ENCODE peak calls at places on chromosomes 7 and 10, in ten cellular contexts. V, Q, W, P, Y, T, K, Z, C and D are unnamed samples.
A peak's percentile ranks its signal among the peaks of the same experiment; 100 is the strongest.

GRCh38 chr10:25869067-25869591 is 64.9 kb upstream of the MYO3A start:
- DNase-seq in V (no peak), Q (no peak), W (no peak), P (no peak), Y (no peak), T (no peak), K (no peak), Z (no peak), C (no peak), D (no peak)

GRCh38 chr10:80599424-80599847 is 61.7 kb downstream of the SH2D4B start:
- DNase-seq in V (no peak), Q (peak; percentile 63), W (peak; percentile 54), P (peak; percentile 81), Y (peak; percentile 67), T (no peak), K (peak; percentile 76), Z (peak; percentile 7), C (peak; percentile 47), D (peak; percentile 30)

GRCh38 chr7:98200364-98200763 is 10.9 kb upstream of the BHLHA15 start:
- DNase-seq in V (no peak), Q (no peak), W (no peak), P (no peak), Y (no peak), T (no peak), K (no peak), Z (no peak), C (no peak), D (no peak)

GRCh38 chr7:149500910-149501309 is 3.3 kb upstream of the ZNF746 start:
- DNase-seq in V (no peak), Q (no peak), W (no peak), P (no peak), Y (no peak), T (no peak), K (peak; percentile 86), Z (no peak), C (no peak), D (no peak)

GRCh38 chr10:100997364-100998182 is 2.0 kb upstream of the LZTS2 start:
- DNase-seq in V (peak; percentile 70), Q (peak; percentile 76), W (peak; percentile 84), P (peak; percentile 83), Y (peak; percentile 85), T (peak; percentile 84), K (peak; percentile 86), Z (peak; percentile 57), C (peak; percentile 87), D (peak; percentile 88)

GRCh38 chr10:99560277-99561126 is 27.8 kb downstream of the NKX2-3 start:
- DNase-seq in V (peak; percentile 59), Q (peak; percentile 76), W (peak; percentile 68), P (peak; percentile 67), Y (peak; percentile 70), T (peak; percentile 42), K (peak; percentile 69), Z (peak; percentile 22), C (no peak), D (peak; percentile 59)

GRCh38 chr7:111832159-111832558 is 269.9 kb upstream of the IMMP2L start:
- DNase-seq in V (no peak), Q (no peak), W (no peak), P (no peak), Y (no peak), T (no peak), K (peak; percentile 27), Z (no peak), C (no peak), D (no peak)

GRCh38 chr10:34018129-34018528 is 683.7 kb upstream of the NRP1 start:
- DNase-seq in V (no peak), Q (no peak), W (no peak), P (no peak), Y (peak; percentile 25), T (no peak), K (peak; percentile 12), Z (peak; percentile 21), C (no peak), D (no peak)

GRCh38 chr10:38600696-38601095 is 506.6 kb downstream of the ZNF37A start:
- DNase-seq in V (no peak), Q (no peak), W (no peak), P (no peak), Y (no peak), T (no peak), K (no peak), Z (no peak), C (no peak), D (no peak)

GRCh38 chr10:22690614-22691431 is 23.6 kb downstream of the PIP4K2A start:
- DNase-seq in V (no peak), Q (no peak), W (no peak), P (no peak), Y (no peak), T (no peak), K (peak; percentile 78), Z (peak; percentile 16), C (no peak), D (no peak)

GRCh38 chr10:62153191-62153590 is 115.5 kb downstream of the RTKN2 start:
- DNase-seq in V (no peak), Q (no peak), W (no peak), P (no peak), Y (no peak), T (no peak), K (peak; percentile 80), Z (peak; percentile 51), C (no peak), D (no peak)

GRCh38 chr10:127971973-127972615 is 65.2 kb downstream of the PTPRE start:
- DNase-seq in V (no peak), Q (no peak), W (peak; percentile 34), P (no peak), Y (no peak), T (no peak), K (peak; percentile 42), Z (no peak), C (no peak), D (no peak)

GRCh38 chr10:3990307-3990706 is 205.3 kb upstream of the KLF6 start:
- DNase-seq in V (no peak), Q (no peak), W (no peak), P (no peak), Y (no peak), T (no peak), K (no peak), Z (no peak), C (no peak), D (no peak)

GRCh38 chr7:19079066-19079465 is 38.4 kb downstream of the TWIST1 start:
- DNase-seq in V (no peak), Q (no peak), W (no peak), P (no peak), Y (no peak), T (no peak), K (peak; percentile 44), Z (peak; percentile 37), C (no peak), D (no peak)

GRCh38 chr7:129574487-129574886 is 37.0 kb upstream of the NRF1 start:
- DNase-seq in V (no peak), Q (no peak), W (no peak), P (no peak), Y (peak; percentile 48), T (no peak), K (peak; percentile 76), Z (peak; percentile 88), C (no peak), D (no peak)

GRCh38 chr7:150927954-150928340 is 50.2 kb downstream of the KCNH2 start:
- DNase-seq in V (no peak), Q (no peak), W (no peak), P (peak; percentile 78), Y (peak; percentile 27), T (no peak), K (peak; percentile 32), Z (no peak), C (no peak), D (no peak)

GRCh38 chr10:118581340-118581739 is 14.1 kb downstream of the PRLHR start:
- DNase-seq in V (no peak), Q (no peak), W (no peak), P (no peak), Y (no peak), T (no peak), K (no peak), Z (no peak), C (no peak), D (no peak)

DNA sequence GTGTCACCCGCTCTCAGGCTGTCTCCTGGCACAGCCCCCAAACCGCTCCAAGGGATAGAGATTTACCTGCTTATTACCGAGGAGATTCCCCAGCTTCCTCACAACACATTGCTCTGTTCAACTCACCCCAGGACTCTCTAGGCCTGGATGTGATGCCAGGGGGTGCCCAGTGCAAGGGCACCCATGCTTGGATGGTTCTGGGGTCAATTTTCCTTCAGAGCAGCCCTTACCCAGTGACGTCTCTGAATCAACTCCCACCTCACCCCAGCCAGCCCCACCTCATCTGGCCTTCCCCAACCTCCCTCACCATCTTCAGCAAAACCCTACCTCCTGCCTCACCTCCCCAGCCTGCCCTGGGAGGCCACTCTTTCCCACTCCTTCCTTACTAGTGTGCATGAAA is 951.6 kb upstream of the ZNF722 start:
- DNase-seq in V (no peak), Q (no peak), W (no peak), P (no peak), Y (no peak), T (no peak), K (no peak), Z (no peak), C (no peak), D (no peak)
- H3K9me3 ChIP-seq in V (no peaks in the 10 kb centered on the region), Q (no peaks in the 10 kb centered on the region), W (no peaks in the 10 kb centered on the region), P (no peaks in the 10 kb centered on the region), Y (peaks cover 3% of the 10 kb centered on the region), T (peaks cover 29% of the 10 kb centered on the region), K (no peaks in the 10 kb centered on the region), Z (no peaks in the 10 kb centered on the region), C (no peaks in the 10 kb centered on the region), D (no peaks in the 10 kb centered on the region)

DNA sequence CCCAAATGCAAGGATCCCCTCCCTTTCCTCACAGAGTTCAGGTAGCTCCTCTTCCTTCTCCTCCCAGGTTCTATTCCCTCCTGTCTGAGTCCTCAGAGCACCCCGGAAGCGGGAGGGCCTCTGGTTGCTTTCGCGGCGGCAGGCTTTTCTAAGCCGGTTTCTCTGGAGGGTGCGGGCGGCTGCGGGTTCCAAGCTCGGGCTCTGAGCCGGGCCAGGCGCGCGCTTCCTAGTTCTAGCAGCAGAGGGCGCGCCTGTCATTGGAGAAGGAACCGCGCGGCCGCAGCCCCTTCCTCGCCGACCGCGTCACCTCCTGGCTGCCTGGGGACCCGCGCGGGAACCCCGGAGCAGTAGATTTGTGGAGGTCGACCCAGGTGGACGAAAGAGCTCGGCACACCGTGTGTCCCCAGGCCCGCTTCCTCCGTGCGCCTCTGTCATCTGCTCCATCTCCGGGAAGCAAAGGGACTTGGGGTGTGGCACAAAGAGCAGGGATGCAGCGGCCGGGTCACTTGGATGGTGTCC is 388.9 kb upstream of the PODXL start:
- DNase-seq in V (no peak), Q (peak; percentile 79), W (peak; percentile 68), P (peak; percentile 68), Y (peak; percentile 56), T (peak; percentile 60), K (peak; percentile 50), Z (peak; percentile 40), C (peak; percentile 47), D (peak; percentile 42)
- TF ChIP-seq CTCF in V (peak; percentile 77), Q (peak; percentile 69), W (peak; percentile 59), P (peak; percentile 89), Y (peak; percentile 92), T (peak; percentile 54), K (peak; percentile 87), Z (peak; percentile 64), C (peak; percentile 65), D (peak; percentile 87)

GRCh38 chr10:103888113-103888841 is 29.7 kb downstream of the STN1 start:
- DNase-seq in V (peak; percentile 84), Q (no peak), W (peak; percentile 80), P (peak; percentile 41), Y (peak; percentile 77), T (peak; percentile 90), K (peak; percentile 83), Z (peak; percentile 86), C (peak; percentile 54), D (peak; percentile 91)
- H3K4me1 ChIP-seq in V (no peaks in the 10 kb centered on the region), Q (peaks cover 12% of the 10 kb centered on the region), W (peaks cover 14% of the 10 kb centered on the region), P (no peaks in the 10 kb centered on the region), Y (peaks cover 41% of the 10 kb centered on the region), T (peaks cover 45% of the 10 kb centered on the region), K (no peaks in the 10 kb centered on the region), Z (peaks cover 14% of the 10 kb centered on the region), C (peaks cover 13% of the 10 kb centered on the region), D (peaks cover 48% of the 10 kb centered on the region)

GRCh38 chr7:121286186-121286585 is 42.6 kb upstream of the WNT16 start:
- DNase-seq in V (no peak), Q (no peak), W (no peak), P (no peak), Y (no peak), T (no peak), K (no peak), Z (no peak), C (no peak), D (no peak)
- H3K9me3 ChIP-seq in V (no peaks in the 10 kb centered on the region), Q (no peaks in the 10 kb centered on the region), W (peaks cover 4% of the 10 kb centered on the region), P (peaks cover 16% of the 10 kb centered on the region), Y (no peaks in the 10 kb centered on the region), T (no peaks in the 10 kb centered on the region), K (no peaks in the 10 kb centered on the region), Z (no peaks in the 10 kb centered on the region), C (peaks cover 14% of the 10 kb centered on the region), D (peaks cover 4% of the 10 kb centered on the region)